ENCODE peak calls at places on chromosome 21, in six cellular contexts. N is naive thymus-derived CD4-positive, alpha-beta T cell; W is neural progenitor cell; R is H1; Z is ovary; X is CD8-positive, alpha-beta memory T cell. P is an unnamed sample.

GRCh38 chr21:46441331-46441730 is 17.4 kb upstream of the DIP2A start:
- DNase-seq in Z (no peak), W (no peak), X (no peak), N (no peak), R (no peak), P (no peak)

GRCh38 chr21:45538381-45539045 is 3.7 kb downstream of the SLC19A1 start:
- DNase-seq in X (no peak), R (peak; percentile 40), N (no peak), Z (peak; percentile 19), W (no peak), P (no peak)

GRCh38 chr21:18677632-18678031 is 274.0 kb upstream of the TMPRSS15 start:
- DNase-seq in Z (no peak), W (no peak), N (no peak), X (no peak), R (no peak), P (no peak)

GRCh38 chr21:46355161-46356004 is 31.4 kb downstream of the PCNT start:
- DNase-seq in Z (no peak), R (no peak), N (no peak), X (no peak), W (no peak), P (no peak)

GRCh38 chr21:43899307-43900077 is 34.5 kb downstream of the AGPAT3 start:
- DNase-seq in N (no peak), X (no peak), Z (no peak), W (no peak), R (no peak), P (no peak)

GRCh38 chr21:35697321-35697808 is 363.0 kb downstream of the SETD4 start:
- DNase-seq in R (no peak), Z (peak; percentile 64), N (no peak), W (no peak), X (no peak), P (no peak)

GRCh38 chr21:43702785-43703067 is 16.2 kb upstream of the PDXK start:
- DNase-seq in W (no peak), X (no peak), Z (no peak), N (no peak), R (no peak), P (no peak)

GRCh38 chr21:44548381-44548780 is 2.9 kb downstream of the KRTAP10-2 start:
- DNase-seq in R (peak; percentile 41), X (no peak), N (no peak), Z (no peak), W (no peak), P (no peak)

GRCh38 chr21:30616125-30616524 is at the start of gene KRTAP20-1:
- DNase-seq in N (no peak), W (no peak), R (no peak), Z (no peak), X (no peak), P (no peak)

GRCh38 chr21:44084496-44085241 is 22.5 kb upstream of the PWP2 start:
- DNase-seq in R (no peak), N (no peak), X (no peak), Z (no peak), W (no peak), P (no peak)

GRCh38 chr21:18403685-18404084 is at the start of gene TMPRSS15:
- DNase-seq in R (no peak), Z (no peak), X (no peak), W (no peak), N (no peak), P (no peak)

GRCh38 chr21:37787456-37787855 is 128.8 kb downstream of the KCNJ6 start:
- DNase-seq in R (no peak), N (no peak), Z (no peak), W (no peak), X (no peak), P (no peak)

GRCh38 chr21:29637553-29637952 is 302.2 kb downstream of the GRIK1 start:
- DNase-seq in R (no peak), Z (no peak), N (no peak), W (no peak), X (no peak), P (no peak)

GRCh38 chr21:46618738-46619369 is 14.0 kb upstream of the S100B start:
- DNase-seq in R (no peak), N (no peak), X (no peak), W (no peak), Z (no peak), P (no peak)

GRCh38 chr21:29075706-29076447 is 2.4 kb upstream of the CCT8 start:
- DNase-seq in W (no peak), X (no peak), N (no peak), Z (no peak), R (no peak), P (no peak)

GRCh38 chr21:41228006-41228370 is 60.0 kb downstream of the BACE2 start:
- DNase-seq in Z (no peak), R (no peak), X (no peak), N (no peak), W (no peak), P (no peak)

GRCh38 chr21:40300300-40300699 is 433.1 kb downstream of the PCP4 start:
- DNase-seq in W (peak; percentile 26), N (no peak), X (no peak), Z (no peak), R (no peak), P (no peak)

GRCh38 chr21:29975776-29976175 is 36.0 kb upstream of the GRIK1 start:
- DNase-seq in R (no peak), X (no peak), W (no peak), Z (no peak), N (no peak), P (no peak)

GRCh38 chr21:46295177-46295711 is 9.1 kb downstream of the YBEY start:
- DNase-seq in Z (no peak), N (no peak), R (peak; percentile 51), X (no peak), W (peak; percentile 28), P (no peak)

GRCh38 chr21:40936771-40937261 is 89.9 kb upstream of the DSCAM start:
- DNase-seq in N (no peak), W (peak; percentile 49), X (no peak), Z (no peak), R (no peak), P (no peak)

GRCh38 chr21:44334637-44335030 is 4.6 kb downstream of the CFAP410 start:
- DNase-seq in Z (no peak), X (no peak), W (no peak), R (no peak), N (no peak), P (no peak)

GRCh38 chr21:24486973-24487372 is 1120.3 kb downstream of the MRPL39 start:
- DNase-seq in X (no peak), N (no peak), Z (no peak), W (no peak), R (no peak), P (no peak)

DNA sequence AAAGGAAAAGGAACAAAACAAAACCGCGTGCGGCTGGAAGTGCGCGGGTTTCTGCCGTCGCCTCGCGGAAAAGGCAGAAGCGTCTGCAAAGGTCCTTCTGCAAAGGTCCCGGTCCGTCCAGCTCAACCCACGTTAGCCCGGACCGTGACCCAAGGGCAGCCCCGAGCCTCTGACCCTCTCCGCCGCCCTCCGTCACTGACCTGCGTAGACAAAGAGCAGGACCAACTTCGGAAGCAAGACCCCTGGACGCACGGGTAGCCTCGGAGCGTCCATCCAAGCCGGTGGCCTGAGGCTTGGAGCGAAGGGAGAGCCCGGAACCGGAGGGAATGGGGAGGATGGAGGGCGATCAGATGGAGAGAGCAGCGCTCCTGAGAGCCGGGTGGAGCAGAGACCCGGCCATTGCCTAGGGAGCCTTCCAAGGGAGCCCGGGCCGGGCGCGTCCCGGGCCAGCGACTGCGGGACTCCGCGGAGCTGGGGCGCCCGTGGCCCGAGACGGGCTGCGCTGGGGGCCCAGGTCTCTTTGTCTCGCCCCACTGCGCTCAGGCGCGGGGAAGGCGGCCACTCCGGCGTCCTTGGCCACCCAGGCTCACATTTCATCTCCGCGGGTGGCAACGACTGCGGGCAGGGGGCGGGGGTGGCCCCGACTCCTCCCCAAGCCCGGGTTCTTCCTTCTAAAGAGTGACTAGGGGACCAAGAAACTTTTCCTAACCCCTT is at the start of gene CYYR1:
- DNase-seq in X (no peak), R (peak; percentile 87), Z (no peak), N (no peak), W (peak; percentile 84), P (no peak)
- H3K4me3 ChIP-seq in X (no peak within 1 kb of the TSS), R (peak within 1 kb of the TSS; percentile 87), Z (peak within 1 kb of the TSS; percentile 19), N (no peak within 1 kb of the TSS), W (peak within 1 kb of the TSS; percentile 79), P (peak within 1 kb of the TSS; percentile 82)

GRCh38 chr21:14603202-14603601 is 57.1 kb upstream of the SAMSN1 start:
- DNase-seq in W (no peak), X (no peak), R (no peak), N (no peak), Z (no peak), P (no peak)
- H3K27ac ChIP-seq in W (no peak overlapping the region), X (peak overlapping the region; percentile 35), R (no peak overlapping the region), N (no peak overlapping the region), Z (no peak overlapping the region), P (no peak overlapping the region)

GRCh38 chr21:42234026-42234425 is 15.1 kb downstream of the ABCG1 start:
- DNase-seq in W (peak; percentile 29), N (no peak), X (no peak), R (no peak), Z (no peak), P (no peak)
- H3K4me3 ChIP-seq in W (peak overlapping the region; percentile 42), N (peak overlapping the region; percentile 59), X (peak overlapping the region; percentile 72), R (no peak overlapping the region), Z (peak overlapping the region; percentile 40), P (no peak overlapping the region)

GRCh38 chr21:42607525-42608102 is 45.8 kb upstream of the PDE9A start:
- DNase-seq in X (no peak), R (no peak), N (no peak), Z (no peak), W (no peak), P (no peak)
- H3K27ac ChIP-seq in X (no peak overlapping the region), R (no peak overlapping the region), N (no peak overlapping the region), Z (no peak overlapping the region), W (no peak overlapping the region), P (no peak overlapping the region)

DNA sequence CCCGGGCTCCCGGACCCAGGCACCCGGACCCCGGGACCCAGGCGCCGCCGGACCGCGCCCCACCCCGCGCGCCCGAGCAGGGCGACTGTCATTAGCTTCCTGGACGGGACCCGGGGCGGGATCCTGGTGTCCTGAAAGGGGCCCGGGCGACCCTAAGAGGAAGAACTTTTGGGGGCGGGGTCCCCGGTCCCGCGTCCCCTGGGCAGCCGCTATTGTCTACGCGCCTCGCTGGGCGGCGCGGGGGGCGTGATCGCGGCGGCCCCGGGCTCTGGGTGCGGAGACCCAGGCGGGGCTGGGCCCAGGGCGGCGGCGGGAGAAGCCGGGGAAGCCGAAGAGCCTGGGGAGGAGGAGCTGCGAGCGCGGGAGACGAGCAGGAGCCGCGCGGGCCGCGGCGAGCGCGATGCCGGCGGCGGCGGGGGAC is 465 bp downstream of the HUNK start:
- DNase-seq in R (peak; percentile 79), X (no peak), W (peak; percentile 66), Z (no peak), N (no peak), P (no peak)
- H3K4me3 ChIP-seq in R (peak overlapping the region; percentile 58), X (no peak overlapping the region), W (peak overlapping the region; percentile 99), Z (peak overlapping the region; percentile 55), N (no peak overlapping the region), P (peak overlapping the region; percentile 51)

GRCh38 chr21:36751383-36751782 is 52.5 kb downstream of the SIM2 start:
- DNase-seq in R (no peak), W (no peak), N (no peak), X (no peak), Z (no peak), P (no peak)
- H3K27ac ChIP-seq in R (peak overlapping the region; percentile 81), W (peak overlapping the region; percentile 91), N (no peak overlapping the region), X (no peak overlapping the region), Z (no peak overlapping the region), P (peak overlapping the region; percentile 26)

P was measured in iPS DF 6.9.